ENCODE peak calls at places on chromosomes 11 and 22, in ten cellular contexts. B is cardiac muscle cell, D is ovary, A is left ventricle myocardium inferior, E is body of pancreas, F is GM12878, V is A549, C is A673, I is OCI-LY7, O is heart left ventricle. Q is an unnamed sample. For H3K4me1, the result is how much of the 10 kb centered on the place peaks cover.

GRCh38 chr11:110490886-110491285 is 61.1 kb downstream of the FDX1 start:
- DNase-seq in B (no peak), D (no peak), A (no peak), E (no peak), F (no peak), V (peak), C (no peak), I (no peak), O (no peak), Q (no peak)

GRCh38 chr11:120239713-120240640 is at the start of gene POU2F3:
- DNase-seq in B (peak), D (no peak), A (no peak), E (peak), F (no peak), V (no peak), C (no peak), I (no peak), O (no peak), Q (no peak)

GRCh38 chr11:32148824-32149223 is 58.0 kb downstream of the RCN1 start:
- DNase-seq in B (no peak), D (no peak), A (no peak), E (no peak), F (no peak), V (no peak), C (no peak), I (no peak), O (no peak), Q (no peak)

GRCh38 chr11:57213282-57214086 is 23.6 kb downstream of the APLNR start:
- DNase-seq in B (peak), D (no peak), A (no peak), E (no peak), F (no peak), V (no peak), C (peak), I (peak), O (no peak), Q (no peak)

GRCh38 chr11:69295995-69296889 is 2.3 kb downstream of the MYEOV start:
- DNase-seq in B (no peak), D (no peak), A (peak), E (peak), F (no peak), V (no peak), C (no peak), I (peak), O (no peak), Q (no peak)

GRCh38 chr11:34565417-34566208 is 52.0 kb upstream of the ELF5 start:
- DNase-seq in B (no peak), D (no peak), A (no peak), E (no peak), F (no peak), V (peak), C (peak), I (peak), O (no peak), Q (no peak)

GRCh38 chr22:32888976-32889375 is 87.5 kb downstream of the TIMP3 start:
- DNase-seq in B (peak), D (no peak), A (no peak), E (no peak), F (no peak), V (no peak), C (no peak), I (no peak), O (no peak), Q (no peak)

GRCh38 chr22:39825661-39826102 is 67.9 kb downstream of the ENTHD1 start:
- DNase-seq in B (no peak), D (no peak), A (no peak), E (no peak), F (peak), V (no peak), C (no peak), I (peak), O (no peak), Q (no peak)

GRCh38 chr11:123653997-123654565 is 343 bp downstream of the SCN3B start:
- DNase-seq in B (peak), D (peak), A (peak), E (peak), F (no peak), V (peak), C (peak), I (no peak), O (peak), Q (peak)

GRCh38 chr11:96050435-96051182 is 126.7 kb upstream of the MTMR2 start:
- DNase-seq in B (peak), D (no peak), A (no peak), E (no peak), F (no peak), V (no peak), C (peak), I (no peak), O (no peak), Q (no peak)

GRCh38 chr11:20125927-20126326 is 34.3 kb downstream of the DBX1 start:
- DNase-seq in B (no peak), D (no peak), A (no peak), E (no peak), F (no peak), V (peak), C (no peak), I (no peak), O (no peak), Q (no peak)

GRCh38 chr22:39524089-39524752 is 3.9 kb downstream of the ATF4 start:
- DNase-seq in B (no peak), D (peak), A (no peak), E (no peak), F (no peak), V (no peak), C (no peak), I (peak), O (no peak), Q (no peak)

GRCh38 chr11:128627666-128628342 is 40.4 kb upstream of the ETS1 start:
- DNase-seq in B (no peak), D (no peak), A (no peak), E (no peak), F (no peak), V (no peak), C (no peak), I (peak), O (no peak), Q (no peak)

GRCh38 chr11:94960488-94960887 is 12.9 kb downstream of the CWC15 start:
- DNase-seq in B (no peak), D (no peak), A (no peak), E (no peak), F (no peak), V (no peak), C (no peak), I (no peak), O (no peak), Q (no peak)

GRCh38 chr11:47352556-47352955 is at the start of gene MYBPC3:
- DNase-seq in B (peak), D (no peak), A (peak), E (no peak), F (no peak), V (no peak), C (no peak), I (no peak), O (peak), Q (no peak)

GRCh38 chr11:100594320-100594719 is 92.8 kb upstream of the ARHGAP42 start:
- DNase-seq in B (no peak), D (no peak), A (no peak), E (no peak), F (no peak), V (no peak), C (no peak), I (no peak), O (no peak), Q (no peak)

DNA sequence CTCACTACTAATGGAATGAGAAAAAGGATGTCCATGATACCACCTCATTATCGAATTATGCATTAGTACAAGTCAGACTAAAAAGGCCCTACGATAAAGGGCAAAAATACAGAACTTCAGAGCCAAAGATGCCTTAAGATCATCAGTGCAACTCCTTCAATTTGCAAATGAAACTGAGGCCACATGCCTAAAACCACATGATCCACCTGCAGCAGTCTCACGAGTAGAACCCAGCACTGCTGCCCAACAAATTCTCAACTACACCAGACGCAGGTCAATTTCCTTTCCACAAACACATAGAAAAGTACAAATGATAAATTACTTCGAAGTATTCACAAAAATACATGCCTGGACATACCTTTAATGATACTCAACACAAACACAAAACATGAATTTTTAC is 20.1 kb downstream of the KMT5B start:
- DNase-seq in B (no peak), D (no peak), A (no peak), E (no peak), F (no peak), V (no peak), C (no peak), I (peak), O (no peak), Q (no peak)
- H3K27ac ChIP-seq in B (no peak), D (no peak), A (no peak), E (no peak), F (no peak), V (no peak), C (no peak), I (no peak), O (no peak), Q (no peak)

GRCh38 chr11:116096596-116096995 is 592.4 kb upstream of the CADM1 start:
- DNase-seq in B (no peak), D (no peak), A (no peak), E (no peak), F (no peak), V (no peak), C (no peak), I (no peak), O (no peak), Q (no peak)
- H3K4me1 ChIP-seq in B (under half), D (under half), A (under half), E (under half), F (under half), V (under half), C (under half), I (under half), O (under half), Q (under half)

DNA sequence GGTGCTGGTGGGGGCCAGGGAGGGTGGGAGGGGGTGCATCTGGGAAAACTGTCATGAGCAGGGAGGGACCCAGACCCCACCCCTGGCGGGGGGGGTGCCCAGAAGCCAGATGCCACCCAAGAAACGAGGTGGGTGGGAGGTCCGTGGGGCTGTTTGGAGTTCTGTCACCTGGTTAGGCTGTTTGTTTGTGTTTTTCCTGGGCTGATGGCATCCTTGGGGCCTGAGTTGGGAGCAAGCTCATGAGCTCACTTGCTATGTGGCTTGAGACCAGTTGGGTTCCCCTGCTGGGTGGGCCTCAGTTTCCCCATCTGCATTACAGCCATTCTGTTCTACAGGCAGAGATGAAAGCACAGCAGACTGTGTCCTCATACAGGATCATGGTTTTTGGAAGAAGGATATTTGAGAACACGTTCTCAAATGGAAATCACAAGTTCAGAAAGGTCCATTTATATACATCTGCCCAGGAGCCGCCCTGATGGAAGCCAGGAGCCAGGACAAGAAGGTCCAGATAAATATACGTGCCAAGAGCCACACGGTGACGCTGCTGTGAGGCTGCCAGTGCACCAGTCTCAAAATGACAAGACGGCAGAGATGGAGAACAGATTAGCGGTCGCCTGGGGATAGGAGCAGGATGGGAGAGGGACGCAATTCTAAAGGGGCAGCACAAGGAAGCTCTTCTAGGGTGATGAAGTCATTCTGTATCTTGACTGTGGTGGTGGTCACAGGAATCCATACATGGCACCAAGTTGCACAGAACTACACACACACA is 312.9 kb downstream of the MN1 start:
- DNase-seq in B (no peak), D (no peak), A (no peak), E (peak), F (no peak), V (no peak), C (no peak), I (no peak), O (no peak), Q (no peak)
- TF ChIP-seq CTCF in B (no peak), D (no peak), A (peak), E (peak), F (no peak), V (no peak), C (no peak), I (no peak), O (no peak), Q (no peak)

DNA sequence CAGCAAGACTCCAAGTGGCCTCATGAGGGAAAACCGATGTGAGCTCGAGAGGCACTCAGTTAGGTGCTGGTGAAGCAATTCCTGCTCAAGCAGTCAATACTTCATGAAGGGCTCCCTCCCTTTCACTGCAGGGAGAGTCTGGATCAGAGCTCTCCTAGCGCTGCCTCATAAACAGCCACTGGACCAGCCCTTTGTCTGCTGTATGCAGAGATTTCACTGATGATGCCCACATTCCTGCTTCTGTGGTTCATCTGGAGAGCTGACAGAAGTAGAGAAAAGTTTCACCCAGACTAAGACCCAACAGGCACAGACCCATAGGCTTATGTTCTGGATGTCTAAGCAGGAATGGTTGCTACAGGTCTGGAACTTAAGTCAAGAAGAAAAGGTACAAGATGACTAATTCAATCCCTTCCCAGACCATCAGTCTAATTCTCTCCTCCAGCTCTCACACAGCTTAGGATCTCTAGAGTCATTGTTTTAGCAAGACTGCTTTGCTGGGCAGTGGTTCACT is 4.0 kb downstream of the UCP2 start:
- DNase-seq in B (no peak), D (no peak), A (no peak), E (no peak), F (no peak), V (no peak), C (no peak), I (no peak), O (no peak), Q (no peak)
- H3K27ac ChIP-seq in B (no peak), D (no peak), A (no peak), E (no peak), F (peak), V (no peak), C (no peak), I (peak), O (no peak), Q (peak)

GRCh38 chr22:31637375-31637937 is 24.6 kb downstream of the PISD start:
- DNase-seq in B (peak), D (no peak), A (peak), E (no peak), F (no peak), V (no peak), C (no peak), I (peak), O (no peak), Q (peak)
- H3K4me1 ChIP-seq in B (under half), D (under half), A (under half), E (under half), F (half or more), V (under half), C (under half), I (half or more), O (under half), Q (half or more)

DNA sequence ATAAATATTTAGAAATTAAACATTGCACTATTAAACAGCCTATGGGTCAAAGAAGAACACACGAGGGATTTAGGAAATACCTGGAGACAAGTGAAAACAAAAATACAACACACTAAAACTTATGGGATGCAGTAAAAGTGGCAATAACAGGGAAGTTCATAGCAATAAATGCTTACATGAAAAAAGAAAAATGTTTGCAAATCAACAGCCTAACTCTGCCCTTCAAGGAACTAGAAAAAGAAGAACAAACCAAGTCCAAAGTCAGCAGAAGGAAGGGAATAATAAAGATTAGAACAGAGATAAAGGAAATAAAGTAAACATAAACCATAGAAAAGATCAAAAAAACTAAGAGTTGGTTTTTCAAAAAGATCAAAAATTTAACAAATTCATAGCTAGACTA is 31.6 kb downstream of the NXPE2 start:
- DNase-seq in B (no peak), D (no peak), A (no peak), E (no peak), F (no peak), V (no peak), C (no peak), I (no peak), O (no peak), Q (no peak)
- TF ChIP-seq CTCF in B (no peak), D (no peak), A (no peak), E (no peak), F (no peak), V (no peak), C (no peak), I (no peak), O (no peak), Q (no peak)

GRCh38 chr11:59175104-59175503 is 3.2 kb downstream of the DTX4 start:
- DNase-seq in B (no peak), D (peak), A (no peak), E (no peak), F (no peak), V (no peak), C (no peak), I (no peak), O (no peak), Q (no peak)
- H3K27ac ChIP-seq in B (no peak), D (peak), A (peak), E (peak), F (peak), V (peak), C (no peak), I (no peak), O (no peak), Q (peak)

DNA sequence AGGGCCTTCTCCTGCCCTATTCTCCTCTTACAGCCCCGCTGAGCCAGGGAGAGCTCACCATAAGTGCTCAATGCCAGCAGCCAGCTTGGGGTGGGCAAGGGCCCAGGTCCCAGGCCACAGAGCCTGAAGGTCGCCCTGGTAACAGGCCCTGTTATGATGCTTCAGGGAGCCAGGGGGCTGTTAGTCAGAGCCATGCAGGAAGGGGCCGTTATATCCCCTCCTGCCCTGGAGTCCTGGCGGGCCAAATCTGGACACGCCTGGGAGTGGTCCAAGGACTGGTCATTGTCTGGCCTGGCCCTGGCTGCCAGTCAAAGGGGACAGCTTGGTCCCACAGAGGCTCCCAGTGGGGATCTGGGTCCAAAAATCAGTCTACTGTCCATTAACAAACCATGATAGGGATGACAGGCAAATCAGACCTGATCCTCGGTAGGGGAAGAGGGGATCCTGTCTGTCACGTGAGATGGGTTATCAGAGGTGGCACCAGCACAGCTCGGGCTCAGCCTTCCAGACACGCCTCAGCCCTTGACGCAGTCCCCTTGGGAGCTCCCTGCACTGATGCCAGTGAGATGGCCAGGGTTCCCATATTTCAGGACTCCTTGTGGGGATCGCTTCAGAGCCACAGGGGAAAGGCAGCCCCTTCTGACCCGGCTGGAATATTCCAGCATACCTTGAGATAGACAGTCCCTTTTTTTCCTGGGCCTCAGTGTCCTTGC is 55.9 kb downstream of the LRRC32 start:
- DNase-seq in B (no peak), D (no peak), A (peak), E (no peak), F (no peak), V (no peak), C (no peak), I (no peak), O (peak), Q (no peak)
- H3K4me1 ChIP-seq in B (under half), D (under half), A (half or more), E (under half), F (under half), V (under half), C (under half), I (under half), O (half or more), Q (under half)

GRCh38 chr11:6321356-6321755 is 1.1 kb upstream of the CAVIN3 start:
- DNase-seq in B (no peak), D (no peak), A (peak), E (no peak), F (no peak), V (no peak), C (peak), I (no peak), O (no peak), Q (no peak)

GRCh38 chr11:6321961-6322362 is 1.7 kb upstream of the CAVIN3 start:
- DNase-seq in B (peak), D (no peak), A (no peak), E (no peak), F (no peak), V (no peak), C (peak), I (no peak), O (no peak), Q (no peak)

GRCh38 chr11:6320411-6321207 is at the start of gene CAVIN3:
- DNase-seq in B (peak), D (peak), A (peak), E (peak), F (peak), V (peak), C (peak), I (no peak), O (peak), Q (peak)

GRCh38 chr11:6319879-6320410 is 356 bp downstream of the CAVIN3 start:
- DNase-seq in B (peak), D (peak), A (peak), E (peak), F (no peak), V (peak), C (no peak), I (no peak), O (peak), Q (peak)

DNA sequence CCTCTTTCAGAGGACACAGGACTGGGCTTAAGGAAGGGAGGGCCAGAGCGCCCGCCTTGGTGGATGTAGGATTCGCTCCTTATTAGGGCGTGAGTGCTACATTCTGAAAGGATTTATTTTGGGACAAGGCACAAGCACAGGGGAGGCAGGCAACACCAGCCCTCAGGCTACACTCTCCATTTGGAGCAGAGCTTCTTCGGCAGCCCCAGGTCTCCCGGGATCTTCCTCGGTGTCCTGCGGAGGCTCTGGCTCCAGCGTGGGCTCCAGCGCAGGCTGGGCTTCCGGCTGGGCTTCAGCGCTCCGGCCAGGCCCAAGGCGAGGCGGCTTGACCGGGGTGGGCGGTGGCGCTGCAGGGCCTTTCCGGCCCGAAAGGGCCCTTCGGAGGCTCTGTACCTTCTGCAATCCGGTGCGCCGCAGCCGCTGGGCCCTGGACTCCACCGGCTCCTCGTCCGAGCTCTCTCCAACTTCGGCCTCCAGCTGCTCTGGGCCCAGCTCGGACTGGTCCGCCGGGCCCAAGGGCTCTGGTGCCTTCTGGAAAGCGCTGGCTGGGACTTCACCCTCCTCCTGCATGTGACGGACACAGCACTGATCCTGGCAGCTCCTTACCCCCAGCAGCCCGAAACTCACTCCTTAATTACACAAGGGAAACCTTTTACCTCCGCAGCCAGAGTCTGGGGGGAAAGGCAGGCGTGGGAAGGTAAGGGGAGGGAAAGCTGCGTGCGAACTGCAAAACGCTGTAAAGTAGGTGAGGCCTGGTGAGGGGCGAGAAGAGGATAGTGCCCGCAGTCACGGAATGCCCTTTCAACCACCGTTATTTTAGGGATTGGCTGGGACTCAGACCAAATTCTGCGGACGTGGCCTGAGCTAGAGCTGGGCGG is 1.1 kb downstream of the CAVIN3 start:
- DNase-seq in B (peak), D (peak), A (peak), E (peak), F (no peak), V (no peak), C (no peak), I (no peak), O (peak), Q (peak)
- TF ChIP-seq CTCF in B (no peak), D (no peak), A (peak), E (peak), F (no peak), V (no peak), C (no peak), I (no peak), O (no peak), Q (no peak)